ENCODE peak calls at places on chromosomes 7 and 10, in six cellular contexts. E is GM03348, H is A549, O is omental fat pad, P is A172, S is NCI-H2081 treated with DMSO at 0.1 percent for 48 hours. W is an unnamed sample.

GRCh38 chr10:88386878-88387773 is 196.0 kb downstream of the RNLS start:
- DNase-seq in S (no peak), P (peak; percentile 83), O (no peak), E (peak; percentile 20), H (peak; percentile 73), W (peak; percentile 53)

GRCh38 chr10:70714961-70715360 is 42.7 kb downstream of the ADAMTS14 start:
- DNase-seq in E (no peak), S (no peak), O (no peak), H (no peak), P (no peak), W (no peak)

GRCh38 chr10:98295401-98295811 is 27.4 kb upstream of the LOXL4 start:
- DNase-seq in P (no peak), S (no peak), H (no peak), O (no peak), E (peak; percentile 54), W (no peak)

GRCh38 chr10:14131261-14131960 is 199.3 kb downstream of the FRMD4A start:
- DNase-seq in O (no peak), E (no peak), P (no peak), H (no peak), S (no peak), W (no peak)

GRCh38 chr7:1169409-1170368 is 9.7 kb upstream of the ZFAND2A start:
- DNase-seq in P (peak; percentile 37), E (peak; percentile 66), O (peak; percentile 90), S (no peak), H (peak; percentile 88), W (no peak)

GRCh38 chr10:84537447-84537931 is 209.1 kb downstream of the CCSER2 start:
- DNase-seq in O (no peak), P (peak; percentile 73), S (no peak), H (peak; percentile 57), E (peak; percentile 87), W (peak; percentile 71)

GRCh38 chr7:83697814-83698530 is 49.0 kb upstream of the SEMA3E start:
- DNase-seq in O (no peak), P (no peak), S (no peak), E (no peak), H (no peak), W (no peak)

GRCh38 chr10:121368347-121369025 is 229.8 kb downstream of the FGFR2 start:
- DNase-seq in E (no peak), S (no peak), P (no peak), O (no peak), H (no peak), W (no peak)

GRCh38 chr7:39910108-39910869 is 39.8 kb upstream of the CDK13 start:
- DNase-seq in P (no peak), E (peak; percentile 29), O (no peak), H (no peak), S (no peak), W (peak; percentile 19)

GRCh38 chr10:92848441-92849233 is at the start of gene EXOC6:
- DNase-seq in S (peak; percentile 28), H (peak; percentile 88), P (peak; percentile 58), O (no peak), E (peak; percentile 96), W (peak; percentile 80)

GRCh38 chr7:35424869-35425495 is 171.1 kb upstream of the TBX20 start:
- DNase-seq in H (peak; percentile 61), S (peak; percentile 11), O (no peak), P (peak; percentile 60), E (peak; percentile 80), W (peak; percentile 52)

GRCh38 chr7:44277851-44278250 is 47.5 kb downstream of the CAMK2B start:
- DNase-seq in P (no peak), H (no peak), S (no peak), E (no peak), O (no peak), W (peak; percentile 57)

GRCh38 chr10:103800789-103801540 is 54.4 kb downstream of the SH3PXD2A start:
- DNase-seq in S (no peak), P (no peak), H (peak; percentile 18), O (no peak), E (no peak), W (no peak)

W was measured in hepatic stellate cell.